ENCODE peak calls at places on chromosomes 5 and 9, in six cellular contexts. One of them, this sample, is unnamed.

GRCh38 chr5:77398896-77399295 is 93.2 kb downstream of the WDR41 start:
- DNase-seq in mesenchymal stem cell: peak
- DNase-seq in neuronal stem cell: no peak
- DNase-seq in mesendoderm: peak
- DNase-seq in H9: no peak
- DNase-seq in H1: no peak
- DNase-seq in this sample: no peak

GRCh38 chr5:177598477-177598876 is 1.5 kb upstream of the B4GALT7 start:
- DNase-seq in mesenchymal stem cell: no peak
- DNase-seq in neuronal stem cell: no peak
- DNase-seq in mesendoderm: no peak
- DNase-seq in H9: no peak
- DNase-seq in H1: no peak
- DNase-seq in this sample: no peak

GRCh38 chr5:41416336-41416735 is 94.1 kb downstream of the PLCXD3 start:
- DNase-seq in mesenchymal stem cell: no peak
- DNase-seq in neuronal stem cell: no peak
- DNase-seq in mesendoderm: no peak
- DNase-seq in H9: no peak
- DNase-seq in H1: no peak
- DNase-seq in this sample: no peak

GRCh38 chr9:111974092-111974681 is 77.6 kb downstream of the UGCG start:
- DNase-seq in mesenchymal stem cell: no peak
- DNase-seq in neuronal stem cell: no peak
- DNase-seq in mesendoderm: no peak
- DNase-seq in H9: no peak
- DNase-seq in H1: no peak
- DNase-seq in this sample: peak

GRCh38 chr9:86751956-86752355 is 195.3 kb downstream of the GAS1 start:
- DNase-seq in mesenchymal stem cell: no peak
- DNase-seq in neuronal stem cell: no peak
- DNase-seq in mesendoderm: no peak
- DNase-seq in H9: no peak
- DNase-seq in H1: no peak
- DNase-seq in this sample: no peak

GRCh38 chr9:127991017-127991756 is 10.4 kb upstream of the EEIG1 start:
- DNase-seq in mesenchymal stem cell: no peak
- DNase-seq in neuronal stem cell: no peak
- DNase-seq in mesendoderm: no peak
- DNase-seq in H9: no peak
- DNase-seq in H1: no peak
- DNase-seq in this sample: no peak

GRCh38 chr5:88660947-88661869 is 221.8 kb downstream of the MEF2C start:
- DNase-seq in mesenchymal stem cell: peak
- DNase-seq in neuronal stem cell: peak
- DNase-seq in mesendoderm: peak
- DNase-seq in H9: peak
- DNase-seq in H1: no peak
- DNase-seq in this sample: peak

GRCh38 chr9:134459164-134459563 is 132.9 kb downstream of the RXRA start:
- DNase-seq in mesenchymal stem cell: no peak
- DNase-seq in neuronal stem cell: no peak
- DNase-seq in mesendoderm: no peak
- DNase-seq in H9: no peak
- DNase-seq in H1: no peak
- DNase-seq in this sample: no peak

GRCh38 chr9:131091352-131091992 is 4.9 kb upstream of the AIF1L start:
- DNase-seq in mesenchymal stem cell: no peak
- DNase-seq in neuronal stem cell: no peak
- DNase-seq in mesendoderm: no peak
- DNase-seq in H9: no peak
- DNase-seq in H1: no peak
- DNase-seq in this sample: no peak

GRCh38 chr5:52452098-52452497 is 335.6 kb upstream of the ITGA1 start:
- DNase-seq in mesenchymal stem cell: no peak
- DNase-seq in neuronal stem cell: no peak
- DNase-seq in mesendoderm: no peak
- DNase-seq in H9: no peak
- DNase-seq in H1: no peak
- DNase-seq in this sample: no peak

GRCh38 chr5:144697847-144698262 is 527.2 kb downstream of the KCTD16 start:
- DNase-seq in mesenchymal stem cell: peak
- DNase-seq in neuronal stem cell: no peak
- DNase-seq in mesendoderm: peak
- DNase-seq in H9: no peak
- DNase-seq in H1: no peak
- DNase-seq in this sample: peak

GRCh38 chr5:35096209-35096608 is 48.5 kb upstream of the AGXT2 start:
- DNase-seq in mesenchymal stem cell: no peak
- DNase-seq in neuronal stem cell: no peak
- DNase-seq in mesendoderm: no peak
- DNase-seq in H9: no peak
- DNase-seq in H1: no peak
- DNase-seq in this sample: no peak

GRCh38 chr9:19464764-19465570 is 56.2 kb downstream of the ACER2 start:
- DNase-seq in mesenchymal stem cell: peak
- DNase-seq in neuronal stem cell: peak
- DNase-seq in mesendoderm: peak
- DNase-seq in H9: peak
- DNase-seq in H1: peak
- DNase-seq in this sample: peak

GRCh38 chr5:28575368-28575767 is 1537.0 kb upstream of the CDH9 start:
- DNase-seq in mesenchymal stem cell: no peak
- DNase-seq in neuronal stem cell: no peak
- DNase-seq in mesendoderm: no peak
- DNase-seq in H9: no peak
- DNase-seq in H1: no peak
- DNase-seq in this sample: no peak

GRCh38 chr5:9468070-9468388 is 77.8 kb downstream of the SEMA5A start:
- DNase-seq in mesenchymal stem cell: peak
- DNase-seq in neuronal stem cell: no peak
- DNase-seq in mesendoderm: peak
- DNase-seq in H9: no peak
- DNase-seq in H1: no peak
- DNase-seq in this sample: peak

DNA sequence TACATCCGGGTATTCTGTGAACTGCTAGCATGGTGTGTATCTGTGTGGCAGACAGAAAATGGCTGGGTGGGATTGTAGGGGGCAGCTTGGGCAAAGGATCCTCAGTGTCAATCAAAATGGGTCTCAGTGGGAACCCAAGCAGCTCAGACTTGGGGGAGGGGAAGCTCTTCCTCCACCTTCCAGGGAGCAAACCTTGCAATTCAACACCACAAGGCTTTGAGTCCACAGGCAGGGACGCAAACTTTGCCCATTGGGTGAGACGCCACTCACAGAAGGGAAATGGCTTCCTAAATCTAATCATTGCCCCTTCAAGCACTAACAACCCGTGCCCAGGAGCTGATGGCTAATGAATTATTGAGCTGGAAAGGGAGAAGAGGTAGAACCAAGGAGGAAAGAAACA is 1.1 kb upstream of the KCNIP1 start:
- DNase-seq in mesenchymal stem cell: no peak
- DNase-seq in neuronal stem cell: no peak
- DNase-seq in mesendoderm: no peak
- DNase-seq in H9: no peak
- DNase-seq in H1: no peak
- DNase-seq in this sample: no peak
- H3K4ac ChIP-seq in mesenchymal stem cell: no peak
- H3K4ac ChIP-seq in neuronal stem cell: no peak
- H3K4ac ChIP-seq in mesendoderm: no peak
- H3K4ac ChIP-seq in H9: no peak
- H3K4ac ChIP-seq in H1: no peak
- H3K4ac ChIP-seq in this sample: no peak

DNA sequence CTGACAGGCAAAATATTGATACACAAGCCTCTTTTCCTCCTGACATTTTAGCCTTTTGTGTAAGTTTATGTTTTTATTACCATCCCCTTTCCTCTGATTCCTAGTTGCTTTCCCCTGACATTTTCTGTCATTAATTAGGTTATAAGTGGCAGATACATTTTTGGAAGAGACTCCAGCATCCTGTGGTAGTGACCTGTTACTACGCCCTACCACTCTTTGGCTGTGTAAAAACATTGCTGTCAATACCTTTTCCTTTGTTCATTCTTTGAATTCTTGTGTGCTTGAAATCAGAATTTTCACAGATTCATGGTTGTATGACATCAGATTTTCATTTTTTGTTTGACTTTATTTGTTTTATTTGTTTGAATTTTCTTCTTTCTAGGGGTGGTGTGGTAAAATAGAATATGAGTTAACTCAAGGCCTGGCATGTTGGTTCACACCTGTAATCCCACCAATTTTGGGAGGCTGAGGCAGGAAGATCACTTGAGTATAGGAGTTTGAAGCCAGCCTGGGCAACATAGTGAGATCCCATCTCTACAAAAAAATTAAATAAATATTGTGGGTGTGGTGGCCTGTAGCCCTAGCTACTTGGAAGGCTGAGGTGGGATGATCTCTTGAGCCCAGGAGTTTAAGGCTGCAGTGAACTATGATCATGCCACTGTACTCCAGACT is 43.4 kb downstream of the UBE2R2 start:
- DNase-seq in mesenchymal stem cell: no peak
- DNase-seq in neuronal stem cell: no peak
- DNase-seq in mesendoderm: peak
- DNase-seq in H9: no peak
- DNase-seq in H1: no peak
- DNase-seq in this sample: no peak
- H3K4ac ChIP-seq in mesenchymal stem cell: no peak
- H3K4ac ChIP-seq in neuronal stem cell: no peak
- H3K4ac ChIP-seq in mesendoderm: no peak
- H3K4ac ChIP-seq in H9: no peak
- H3K4ac ChIP-seq in H1: no peak
- H3K4ac ChIP-seq in this sample: no peak

GRCh38 chr5:138573223-138573622 is 2.0 kb downstream of the HSPA9 start:
- DNase-seq in mesenchymal stem cell: no peak
- DNase-seq in neuronal stem cell: no peak
- DNase-seq in mesendoderm: no peak
- DNase-seq in H9: no peak
- DNase-seq in H1: no peak
- DNase-seq in this sample: no peak
- H3K4ac ChIP-seq in mesenchymal stem cell: no peak
- H3K4ac ChIP-seq in neuronal stem cell: no peak
- H3K4ac ChIP-seq in mesendoderm: no peak
- H3K4ac ChIP-seq in H9: no peak
- H3K4ac ChIP-seq in H1: no peak
- H3K4ac ChIP-seq in this sample: no peak

DNA sequence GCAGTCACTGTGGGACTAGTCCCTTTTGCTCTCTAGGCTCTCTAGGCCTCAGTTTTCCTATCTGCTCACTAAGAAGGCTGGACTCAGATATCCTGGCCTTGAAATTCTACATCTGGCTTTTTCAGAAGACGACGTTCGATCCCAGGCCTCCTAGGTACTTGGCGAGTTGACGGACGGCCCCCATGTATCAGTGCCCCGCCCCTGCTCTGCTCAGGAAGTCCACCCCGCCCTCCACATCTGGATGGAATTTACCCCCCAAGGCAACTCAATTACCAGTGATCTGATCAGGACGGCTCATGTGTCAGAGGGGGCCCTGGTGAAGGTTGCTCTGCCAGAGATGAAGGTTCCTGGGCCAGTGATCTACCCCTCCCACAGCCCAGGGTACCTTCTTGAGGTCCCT is 44.1 kb upstream of the SYNPO start:
- DNase-seq in mesenchymal stem cell: no peak
- DNase-seq in neuronal stem cell: no peak
- DNase-seq in mesendoderm: peak
- DNase-seq in H9: no peak
- DNase-seq in H1: no peak
- DNase-seq in this sample: no peak
- H3K4ac ChIP-seq in mesenchymal stem cell: no peak
- H3K4ac ChIP-seq in neuronal stem cell: no peak
- H3K4ac ChIP-seq in mesendoderm: peak
- H3K4ac ChIP-seq in H9: no peak
- H3K4ac ChIP-seq in H1: no peak
- H3K4ac ChIP-seq in this sample: no peak

DNA sequence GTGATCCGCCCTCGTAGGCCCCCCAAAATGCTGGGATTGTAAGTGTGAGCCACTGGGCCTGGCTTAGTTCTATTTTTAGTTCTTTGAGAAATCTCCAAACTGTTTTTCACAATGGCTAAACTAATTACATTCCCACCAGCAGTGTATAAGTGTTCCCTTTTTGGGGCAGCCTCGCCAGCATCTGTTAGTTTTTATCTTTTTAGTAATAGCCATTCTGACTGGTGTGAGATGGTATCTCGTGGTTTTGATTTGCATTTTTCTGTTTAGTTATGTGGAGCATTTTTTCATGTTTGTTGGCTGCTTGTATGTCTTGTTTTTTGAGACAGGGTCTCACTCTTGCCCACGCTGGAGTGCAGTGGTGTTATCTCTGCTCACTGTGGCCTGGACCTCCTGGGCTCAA is 28.2 kb downstream of the CNOT6 start:
- DNase-seq in mesenchymal stem cell: peak
- DNase-seq in neuronal stem cell: no peak
- DNase-seq in mesendoderm: no peak
- DNase-seq in H9: no peak
- DNase-seq in H1: no peak
- DNase-seq in this sample: no peak
- H3K4ac ChIP-seq in mesenchymal stem cell: no peak
- H3K4ac ChIP-seq in neuronal stem cell: no peak
- H3K4ac ChIP-seq in mesendoderm: no peak
- H3K4ac ChIP-seq in H9: no peak
- H3K4ac ChIP-seq in H1: no peak
- H3K4ac ChIP-seq in this sample: no peak

DNA sequence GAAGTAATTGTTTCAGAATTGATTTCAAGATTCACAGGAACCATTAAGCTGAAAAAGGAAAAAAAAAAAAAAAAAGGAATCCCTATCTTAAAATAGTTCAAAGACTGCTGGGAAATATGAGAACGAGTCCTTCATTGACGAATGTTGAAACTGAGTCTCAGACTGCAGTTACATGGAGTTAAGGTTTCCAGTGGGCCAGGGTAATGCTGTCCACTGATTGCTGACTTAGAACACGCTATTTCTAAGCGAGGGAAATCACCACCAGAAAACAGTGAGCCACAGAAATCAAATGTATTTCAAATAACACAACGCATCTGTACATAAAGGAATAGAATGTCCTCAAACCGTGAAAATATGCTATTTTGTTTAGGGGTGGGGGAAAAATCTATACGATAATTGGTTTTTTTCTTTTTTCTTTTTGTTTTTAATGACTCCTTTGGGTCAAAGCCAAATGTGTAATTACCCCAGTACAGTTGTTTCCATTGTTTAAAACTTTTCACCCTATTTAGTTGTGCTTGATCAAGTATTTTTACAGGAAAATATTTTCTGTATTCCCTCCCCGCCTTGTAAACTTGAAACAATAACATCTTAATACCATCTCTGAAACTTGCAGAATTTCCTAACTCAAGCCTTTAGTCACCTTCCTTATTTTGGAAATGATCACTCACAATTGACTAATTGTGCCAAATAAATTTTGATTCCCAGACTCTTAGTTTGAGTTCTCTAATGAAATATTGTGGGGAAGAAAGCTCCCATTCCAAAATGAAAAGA is 208.3 kb downstream of the MCTP1 start:
- DNase-seq in mesenchymal stem cell: no peak
- DNase-seq in neuronal stem cell: no peak
- DNase-seq in mesendoderm: no peak
- DNase-seq in H9: no peak
- DNase-seq in H1: no peak
- DNase-seq in this sample: no peak
- H3K4ac ChIP-seq in mesenchymal stem cell: no peak
- H3K4ac ChIP-seq in neuronal stem cell: no peak
- H3K4ac ChIP-seq in mesendoderm: no peak
- H3K4ac ChIP-seq in H9: no peak
- H3K4ac ChIP-seq in H1: no peak
- H3K4ac ChIP-seq in this sample: no peak